ENCODE peak calls at places on chromosome 6, in four cellular contexts. K is K562, R is Panc1, A is A549. P is an unnamed sample.
A peak's percentile ranks its signal among the peaks of the same experiment; 100 is the strongest.

GRCh38 chr6:142685852-142686718 is 258.9 kb downstream of the HIVEP2 start:
- DNase-seq in K (no peak), A (no peak), R (no peak), P (no peak)

GRCh38 chr6:4441981-4442434 is 306.6 kb upstream of the ECI2 start:
- DNase-seq in R (no peak), A (peak; percentile 66), K (no peak), P (no peak)

GRCh38 chr6:93417421-93417996 is 1.9 kb downstream of the EPHA7 start:
- DNase-seq in K (no peak), R (no peak), A (peak; percentile 19), P (no peak)

GRCh38 chr6:166980738-166981137 is 18.5 kb upstream of the CEP43 start:
- DNase-seq in R (no peak), K (no peak), A (no peak), P (no peak)

GRCh38 chr6:22236626-22237414 is 60.0 kb downstream of the PRL start:
- DNase-seq in R (no peak), A (peak; percentile 92), K (no peak), P (no peak)

GRCh38 chr6:132161283-132161682 is 210.1 kb upstream of the CCN2 start:
- DNase-seq in R (peak; percentile 22), A (peak; percentile 38), K (no peak), P (no peak)

GRCh38 chr6:21586760-21587181 is 6.8 kb upstream of the SOX4 start:
- DNase-seq in A (no peak), K (no peak), R (no peak), P (no peak)

GRCh38 chr6:23176883-23177282 is 607.5 kb downstream of the HDGFL1 start:
- DNase-seq in A (peak; percentile 1), R (no peak), K (no peak), P (no peak)

GRCh38 chr6:129141499-129141898 is 258.6 kb downstream of the LAMA2 start:
- DNase-seq in K (no peak), A (no peak), R (no peak), P (no peak)

GRCh38 chr6:5764401-5764955 is 242.2 kb downstream of the NRN1 start:
- DNase-seq in K (no peak), A (no peak), R (no peak), P (no peak)

GRCh38 chr6:87722831-87723726 is 21.0 kb upstream of the AKIRIN2 start:
- DNase-seq in A (peak; percentile 94), K (peak; percentile 74), R (peak; percentile 97), P (peak; percentile 62)

GRCh38 chr6:130720076-130720475 is 107.1 kb upstream of the SMLR1 start:
- DNase-seq in K (no peak), R (no peak), A (no peak), P (no peak)

GRCh38 chr6:27178001-27178730 is 69.3 kb upstream of the PRSS16 start:
- DNase-seq in R (peak; percentile 65), K (no peak), A (peak; percentile 92), P (no peak)

GRCh38 chr6:26016326-26017275 is 54.0 kb downstream of the TRIM38 start:
- DNase-seq in A (no peak), K (no peak), R (no peak), P (no peak)
- TF ChIP-seq REST in A (no peak), K (no peak), R (no peak), P (no peak)

DNA sequence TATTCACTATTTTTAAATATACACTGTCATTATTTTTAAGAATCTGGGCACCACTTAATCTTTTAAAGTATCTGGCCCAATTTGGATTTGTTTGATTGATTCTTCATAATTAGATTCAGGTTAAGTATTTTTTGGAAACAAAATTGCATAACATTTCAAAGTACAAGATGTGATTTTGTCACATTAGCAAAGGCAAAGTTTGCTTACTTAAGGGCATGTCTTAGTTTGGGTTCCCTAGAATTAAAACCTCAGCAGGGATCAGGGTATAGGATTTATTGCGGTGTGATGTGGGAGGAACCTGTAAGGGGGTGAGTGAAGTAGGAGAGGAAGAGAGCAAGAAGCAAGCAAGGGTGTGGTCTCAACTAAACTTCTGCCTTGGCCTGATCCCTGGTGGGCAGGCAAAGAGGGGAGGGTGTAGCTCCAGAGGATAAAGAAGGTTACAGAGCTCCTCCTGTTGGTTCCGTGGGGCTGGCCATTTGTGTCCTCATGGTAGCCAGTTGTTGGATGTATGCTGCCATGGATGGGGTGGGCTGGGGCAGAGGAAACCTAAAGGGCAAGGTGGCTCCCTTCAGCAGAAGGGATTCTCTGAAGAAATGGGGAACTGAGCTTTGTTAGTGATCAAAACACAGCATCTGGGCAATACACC is 668.7 kb upstream of the SLC35B3 start:
- DNase-seq in R (no peak), A (no peak), K (no peak), P (no peak)
- TF ChIP-seq CTCF in R (no peak), A (no peak), K (no peak), P (no peak)

DNA sequence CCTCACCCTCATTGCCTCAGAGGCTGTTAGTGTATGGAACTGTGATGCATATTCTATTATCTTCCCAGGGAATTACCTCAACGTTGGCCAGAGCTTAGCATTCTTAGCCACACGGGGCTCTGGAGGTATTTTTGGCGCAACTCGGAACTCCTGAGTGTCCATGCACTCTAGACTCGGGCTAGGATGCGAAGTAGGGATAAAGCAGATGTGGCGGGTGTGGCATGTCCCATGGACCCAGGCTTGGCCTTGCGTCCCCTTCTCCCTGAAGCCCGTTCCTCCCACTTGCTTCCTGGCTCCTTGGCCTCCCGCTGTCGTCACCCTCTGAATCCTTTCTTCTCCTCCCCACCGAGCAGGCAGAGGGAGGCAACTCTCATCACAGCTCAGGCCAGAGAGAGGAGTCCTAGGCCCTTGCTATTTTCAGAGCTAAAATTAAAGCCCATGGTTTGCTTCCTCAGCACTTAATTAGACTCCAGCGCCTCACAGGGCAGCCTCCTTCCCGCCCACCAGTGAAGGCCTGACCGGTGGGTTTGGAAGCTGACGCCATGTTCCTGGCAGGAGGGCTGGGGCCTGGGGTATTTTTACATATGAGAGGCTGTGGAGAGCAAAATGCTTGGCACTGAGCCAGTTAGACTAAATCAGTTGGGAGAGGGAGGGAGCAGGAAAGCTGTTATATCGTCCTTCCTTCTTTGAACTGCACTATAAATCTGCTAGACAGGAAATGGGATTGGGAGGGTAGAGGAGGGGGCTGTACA is 138.7 kb downstream of the FOXO3 start:
- DNase-seq in R (no peak), K (no peak), A (no peak), P (no peak)
- TF ChIP-seq REST in R (no peak), K (no peak), A (no peak), P (no peak)

GRCh38 chr6:151339369-151339768 is 52.0 kb downstream of the ZBTB2 start:
- DNase-seq in R (no peak), A (no peak), K (no peak), P (no peak)

GRCh38 chr6:151335930-151336329 is 55.4 kb downstream of the ZBTB2 start:
- DNase-seq in R (no peak), K (no peak), A (no peak), P (no peak)

GRCh38 chr6:151341481-151342195 is 49.7 kb downstream of the ZBTB2 start:
- DNase-seq in A (no peak), R (no peak), K (no peak), P (no peak)

GRCh38 chr6:151338816-151339215 is 52.5 kb downstream of the ZBTB2 start:
- DNase-seq in K (no peak), R (no peak), A (no peak), P (no peak)

DNA sequence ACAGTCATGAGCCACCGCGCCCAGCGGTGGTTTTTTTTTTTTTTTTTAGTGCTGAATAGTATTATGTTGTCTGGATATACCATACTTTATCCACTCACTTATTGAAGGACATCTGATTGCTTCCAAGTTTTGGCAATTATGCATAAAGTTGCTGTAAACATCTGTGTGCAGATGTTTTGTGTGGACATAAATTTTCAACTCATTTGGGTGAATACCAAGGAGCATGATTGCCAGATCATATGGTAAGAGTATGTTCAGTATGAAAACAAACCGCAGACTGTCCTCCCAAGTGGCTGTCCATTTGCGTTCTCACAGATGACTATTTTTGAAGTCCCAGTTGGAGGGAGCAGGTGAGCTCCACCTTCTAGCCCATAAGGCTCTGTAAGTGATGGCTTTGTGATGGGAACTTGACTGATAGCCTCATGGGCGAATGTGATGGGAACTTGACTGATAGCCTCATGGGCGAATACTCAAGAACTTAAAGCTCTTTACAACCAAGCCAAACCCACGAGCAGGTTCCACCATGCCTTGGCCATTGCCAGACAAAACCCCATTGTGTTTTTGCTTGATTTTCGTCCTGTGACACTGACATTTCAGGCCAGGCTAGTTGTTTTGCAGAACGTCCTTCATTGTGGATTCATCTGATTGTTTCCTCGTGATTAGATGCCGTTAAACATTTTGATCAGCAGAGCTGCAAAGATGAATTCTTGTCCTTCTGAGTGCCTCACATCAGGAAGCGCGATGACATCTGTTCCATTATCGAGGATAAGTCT is 51.0 kb downstream of the ZBTB2 start:
- DNase-seq in K (no peak), A (no peak), R (no peak), P (no peak)
- TF ChIP-seq CTCF in K (no peak), A (no peak), R (no peak), P (no peak)

GRCh38 chr6:31776961-31777666 is at the start of gene VWA7:
- DNase-seq in A (peak; percentile 87), R (no peak), K (peak; percentile 99), P (peak; percentile 90)
- TF ChIP-seq REST in A (no peak), R (no peak), K (peak; percentile 13), P (no peak)

GRCh38 chr6:110015206-110015605 is 37.1 kb downstream of the GPR6 start:
- DNase-seq in R (no peak), K (no peak), A (no peak), P (no peak)

GRCh38 chr6:110018486-110018885 is 40.4 kb downstream of the GPR6 start:
- DNase-seq in A (no peak), R (no peak), K (no peak), P (no peak)

GRCh38 chr6:110017946-110018345 is 39.8 kb downstream of the GPR6 start:
- DNase-seq in A (no peak), R (no peak), K (no peak), P (no peak)

GRCh38 chr6:110017306-110017705 is 39.2 kb downstream of the GPR6 start:
- DNase-seq in A (no peak), R (no peak), K (no peak), P (no peak)

DNA sequence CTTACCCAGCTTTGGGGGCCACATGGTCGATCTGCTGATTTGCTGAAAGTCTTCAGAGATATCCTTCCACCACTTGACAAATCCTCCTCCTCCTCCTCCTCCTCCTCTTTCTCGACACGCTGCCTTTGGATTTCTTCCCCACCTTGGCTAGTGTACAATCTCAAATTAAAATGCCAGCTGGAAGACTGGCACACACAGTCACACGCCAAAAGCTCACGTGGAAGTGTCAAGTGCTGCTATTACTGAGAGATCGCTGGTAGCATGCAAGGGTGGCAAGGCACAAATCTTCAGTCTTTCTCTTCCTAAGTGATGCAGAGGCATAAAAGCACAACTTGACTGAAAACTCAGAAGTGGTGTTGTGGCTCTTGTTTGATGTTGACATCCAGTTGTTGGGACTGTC is 35.3 kb downstream of the GPR6 start:
- DNase-seq in R (no peak), A (no peak), K (no peak), P (no peak)
- TF ChIP-seq CTCF in R (no peak), A (no peak), K (no peak), P (no peak)

GRCh38 chr6:32177182-32177787 is 920 bp upstream of the RNF5 start:
- DNase-seq in K (peak; percentile 52), R (no peak), A (no peak), P (no peak)
- TF ChIP-seq REST in K (no peak), R (no peak), A (no peak), P (no peak)

GRCh38 chr6:54618597-54618996 is 228.0 kb upstream of the FAM83B start:
- DNase-seq in A (no peak), R (no peak), K (no peak), P (no peak)

GRCh38 chr6:54624216-54624615 is 222.4 kb upstream of the FAM83B start:
- DNase-seq in K (no peak), R (no peak), A (no peak), P (no peak)

GRCh38 chr6:54624779-54625178 is 221.8 kb upstream of the FAM83B start:
- DNase-seq in A (no peak), R (no peak), K (no peak), P (no peak)

GRCh38 chr6:54619102-54619501 is 227.5 kb upstream of the FAM83B start:
- DNase-seq in A (no peak), R (no peak), K (no peak), P (no peak)

GRCh38 chr6:54621285-54621684 is 225.3 kb upstream of the FAM83B start:
- DNase-seq in A (peak; percentile 11), R (peak; percentile 7), K (no peak), P (no peak)
- TF ChIP-seq CTCF in A (no peak), R (peak; percentile 39), K (no peak), P (peak; percentile 13)

P was measured in HL-60.